ENCODE peak calls at places on chromosomes 13 and 19, in five cellular contexts. T, S, Y, F and D are unnamed samples.

GRCh38 chr13:87166348-87166747 is 504.8 kb upstream of the SLITRK5 start:
- DNase-seq in Y (no peak), F (no peak), T (no peak), S (no peak), D (no peak)

GRCh38 chr13:28540612-28541011 is 45.7 kb upstream of the FLT1 start:
- DNase-seq in Y (no peak), T (no peak), F (peak; percentile 64), S (no peak), D (no peak)

GRCh38 chr19:40609561-40610395 is 8.6 kb downstream of the LTBP4 start:
- DNase-seq in Y (peak; percentile 93), F (peak; percentile 82), S (peak; percentile 94), T (peak; percentile 90), D (peak; percentile 95)

GRCh38 chr13:39565036-39565949 is 37.7 kb downstream of the LHFPL6 start:
- DNase-seq in S (no peak), F (peak; percentile 92), T (no peak), Y (no peak), D (no peak)

GRCh38 chr19:39327990-39328705 is 7.5 kb upstream of the LRFN1 start:
- DNase-seq in S (peak; percentile 66), Y (peak; percentile 82), F (peak; percentile 85), T (peak; percentile 82), D (peak; percentile 95)

GRCh38 chr13:36431204-36432105 is 840 bp upstream of the CCNA1 start:
- DNase-seq in F (peak; percentile 45), Y (no peak), S (no peak), T (no peak), D (peak; percentile 82)

GRCh38 chr13:23550164-23550563 is 20.0 kb upstream of the TNFRSF19 start:
- DNase-seq in T (no peak), S (no peak), F (no peak), Y (no peak), D (no peak)

GRCh38 chr19:39398297-39398864 is 7.2 kb downstream of the MED29 start:
- DNase-seq in F (peak; percentile 96), S (peak; percentile 81), T (peak; percentile 77), Y (peak; percentile 79), D (peak; percentile 89)

GRCh38 chr19:39082745-39083598 is 1.2 kb upstream of the ACP7 start:
- DNase-seq in Y (no peak), F (no peak), S (no peak), T (no peak), D (no peak)

GRCh38 chr19:16541526-16542044 is 652 bp downstream of the CHERP start:
- DNase-seq in F (no peak), Y (peak; percentile 29), S (no peak), T (no peak), D (no peak)

GRCh38 chr19:55446060-55446459 is 3.0 kb upstream of the SHISA7 start:
- DNase-seq in T (no peak), F (no peak), S (no peak), Y (no peak), D (no peak)

GRCh38 chr13:50919291-50919690 is 9.7 kb downstream of the RNASEH2B start:
- DNase-seq in T (no peak), F (no peak), Y (no peak), S (no peak), D (no peak)

GRCh38 chr19:7386769-7387168 is 38.0 kb downstream of the ARHGEF18 start:
- DNase-seq in T (no peak), S (no peak), Y (no peak), F (no peak), D (no peak)

GRCh38 chr19:7483720-7484201 is 5.1 kb downstream of the PEX11G start:
- DNase-seq in S (no peak), T (no peak), F (no peak), Y (no peak), D (no peak)

GRCh38 chr19:9075064-9075964 is 11.5 kb upstream of the OR1M1 start:
- DNase-seq in F (peak; percentile 83), Y (no peak), S (peak; percentile 67), T (peak; percentile 33), D (peak; percentile 80)

GRCh38 chr13:22726721-22727120 is 454.1 kb upstream of the SGCG start:
- DNase-seq in Y (no peak), T (no peak), S (no peak), F (no peak), D (no peak)

GRCh38 chr13:43528992-43529391 is 257.8 kb downstream of the ENOX1 start:
- DNase-seq in F (peak; percentile 24), S (no peak), Y (no peak), T (no peak), D (no peak)

GRCh38 chr19:10602330-10603083 is 15.4 kb upstream of the AP1M2 start:
- DNase-seq in T (peak; percentile 89), Y (peak; percentile 91), F (peak; percentile 85), S (peak; percentile 87), D (peak; percentile 88)